ENCODE peak calls at places on chromosome 16, in nine cellular contexts. R is ascending aorta; S is CD4-positive, alpha-beta memory T cell; T is GM23248; W is lower lobe of right lung; M is psoas muscle; I is thoracic aorta; X is heart right ventricle; N is mesendoderm. H is an unnamed sample. For H3K4me1 and H3K27me3, the result is how much of the 10 kb centered on the place peaks cover.

GRCh38 chr16:2054543-2055245 is 6.9 kb downstream of the TSC2 start:
- DNase-seq in I (no peak), W (peak), T (no peak), X (no peak), R (no peak), S (no peak), N (no peak), M (no peak), H (no peak)

GRCh38 chr16:84534815-84535214 is 30.4 kb upstream of the MEAK7 start:
- DNase-seq in T (no peak), R (no peak), X (no peak), N (no peak), S (no peak), W (no peak), M (no peak), I (no peak), H (no peak)

GRCh38 chr16:73735018-73735417 is 561.6 kb upstream of the PSMD7 start:
- DNase-seq in W (no peak), S (no peak), T (peak), I (no peak), M (no peak), R (no peak), X (no peak), N (no peak), H (no peak)

GRCh38 chr16:69109486-69110270 is 4.2 kb downstream of the HAS3 start:
- DNase-seq in T (no peak), X (no peak), N (no peak), W (no peak), M (no peak), R (no peak), I (no peak), S (no peak), H (no peak)

GRCh38 chr16:20871935-20872815 is 28.0 kb downstream of the DCUN1D3 start:
- DNase-seq in M (no peak), R (no peak), X (no peak), T (no peak), I (no peak), S (no peak), N (peak), W (no peak), H (no peak)

GRCh38 chr16:80318107-80318506 is 222.7 kb upstream of the DYNLRB2 start:
- DNase-seq in T (no peak), M (no peak), S (no peak), W (no peak), R (no peak), X (no peak), N (no peak), I (no peak), H (no peak)

GRCh38 chr16:74563828-74564263 is 43.1 kb downstream of the GLG1 start:
- DNase-seq in N (peak), W (peak), R (no peak), X (no peak), T (peak), M (peak), S (no peak), I (peak), H (peak)

GRCh38 chr16:28597692-28598261 is 927 bp upstream of the SULT1A2 start:
- DNase-seq in M (no peak), N (peak), R (no peak), T (no peak), S (no peak), X (no peak), I (no peak), W (peak), H (no peak)

GRCh38 chr16:81939164-81940067 is 71.9 kb downstream of the SDR42E1 start:
- DNase-seq in I (no peak), R (no peak), M (no peak), X (no peak), T (no peak), S (no peak), W (no peak), N (peak), H (no peak)

GRCh38 chr16:46996391-46996790 is 22.9 kb upstream of the DNAJA2 start:
- DNase-seq in N (no peak), W (no peak), M (no peak), X (no peak), S (no peak), R (no peak), T (no peak), I (no peak), H (no peak)

GRCh38 chr16:79811541-79811940 is 211.0 kb upstream of the MAF start:
- DNase-seq in I (no peak), T (no peak), N (no peak), X (no peak), W (no peak), M (no peak), S (no peak), R (no peak), H (no peak)

GRCh38 chr16:85615014-85615851 is 2.1 kb downstream of the GSE1 start:
- DNase-seq in I (no peak), M (peak), W (peak), R (no peak), T (no peak), X (peak), N (peak), S (no peak), H (no peak)
- H3K4me1 ChIP-seq in I (under half), M (half or more), W (half or more), R (under half), T (under half), X (under half), N (under half), S (under half), H (under half)

GRCh38 chr16:87067890-87068289 is 249.3 kb downstream of the C16orf95 start:
- DNase-seq in W (no peak), I (no peak), N (no peak), M (no peak), R (no peak), X (no peak), T (no peak), S (no peak), H (no peak)

GRCh38 chr16:87072101-87072500 is 245.1 kb downstream of the C16orf95 start:
- DNase-seq in X (no peak), I (no peak), S (no peak), W (no peak), N (no peak), M (no peak), R (no peak), T (no peak), H (no peak)

GRCh38 chr16:87068751-87069150 is 248.4 kb downstream of the C16orf95 start:
- DNase-seq in T (no peak), X (no peak), M (no peak), I (no peak), W (no peak), N (no peak), R (no peak), S (no peak), H (no peak)

GRCh38 chr16:87068316-87068715 is 248.9 kb downstream of the C16orf95 start:
- DNase-seq in S (no peak), I (no peak), R (no peak), T (no peak), W (no peak), X (no peak), M (no peak), N (no peak), H (no peak)

DNA sequence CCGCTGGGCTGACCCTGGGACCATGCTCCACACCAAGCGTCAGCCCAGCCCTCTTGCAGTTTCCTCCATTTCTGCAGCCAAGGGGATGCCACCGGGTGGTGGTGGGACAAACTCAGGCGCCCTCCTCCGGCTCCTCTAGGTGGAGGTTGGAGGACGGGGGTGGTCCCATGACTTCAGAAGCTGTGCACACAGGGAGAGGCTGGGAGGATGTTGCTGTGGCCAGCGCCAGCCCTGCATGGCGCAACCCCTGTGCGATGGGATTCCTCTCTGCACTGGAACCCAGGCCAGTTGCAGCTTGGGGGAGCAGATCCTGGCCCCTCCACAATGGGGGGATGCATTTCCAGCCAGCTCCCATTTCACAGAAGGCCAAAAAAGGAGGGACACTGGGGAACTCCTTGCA is 246.5 kb downstream of the C16orf95 start:
- DNase-seq in N (no peak), W (no peak), M (no peak), I (no peak), S (no peak), X (no peak), R (no peak), T (no peak), H (no peak)
- H3K27me3 ChIP-seq in N (under half), W (under half), M (under half), I (under half), S (under half), X (under half), R (under half), T (under half), H (under half)

DNA sequence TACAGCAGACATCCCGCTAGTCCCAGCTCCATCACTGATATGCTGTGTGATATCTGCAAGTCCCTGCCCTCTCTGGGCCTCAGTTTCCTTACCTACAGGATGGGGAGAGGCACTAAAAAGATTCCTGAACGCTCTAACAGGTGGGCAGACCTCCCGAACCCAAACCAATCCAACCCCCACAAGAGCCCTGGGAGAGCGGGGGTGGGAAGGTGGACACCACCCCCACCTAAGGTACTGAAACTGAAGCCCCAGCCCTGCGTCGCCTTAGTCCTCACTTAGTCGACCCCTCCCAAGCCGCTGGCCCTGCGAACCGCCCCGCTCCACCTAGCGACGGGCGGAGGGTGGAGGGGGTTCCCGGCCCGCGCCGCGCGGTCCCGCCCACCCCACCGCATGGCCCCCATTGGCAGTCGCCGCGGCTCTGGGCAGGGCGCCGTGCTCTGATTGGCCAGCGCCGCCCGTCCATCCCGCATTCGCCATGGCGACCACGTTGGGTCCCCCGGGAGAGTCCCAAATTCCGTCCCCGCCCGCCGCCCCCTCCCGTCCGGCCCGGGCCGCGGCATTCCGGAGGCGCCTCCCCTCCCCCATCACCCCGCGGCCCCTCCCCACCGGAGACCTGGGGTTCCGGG is 578 bp downstream of the CCDC102A start:
- DNase-seq in I (peak), R (peak), W (peak), N (peak), M (peak), S (peak), T (peak), X (peak), H (peak)
- H3K4me1 ChIP-seq in I (under half), R (under half), W (half or more), N (under half), M (under half), S (half or more), T (under half), X (under half), H (under half)

GRCh38 chr16:86604436-86605220 is 26.3 kb downstream of the FOXL1 start:
- DNase-seq in N (no peak), X (no peak), R (peak), I (no peak), W (no peak), M (no peak), S (peak), T (no peak), H (no peak)

GRCh38 chr16:86601356-86601755 is 23.0 kb downstream of the FOXL1 start:
- DNase-seq in I (no peak), S (no peak), W (no peak), X (no peak), N (no peak), R (peak), M (no peak), T (no peak), H (no peak)

GRCh38 chr16:86598607-86599318 is 20.4 kb downstream of the FOXL1 start:
- DNase-seq in S (no peak), I (no peak), N (no peak), T (peak), M (no peak), X (no peak), R (peak), W (no peak), H (no peak)

GRCh38 chr16:86605950-86606349 is 27.6 kb downstream of the FOXL1 start:
- DNase-seq in T (no peak), W (no peak), S (no peak), X (no peak), M (no peak), I (no peak), R (no peak), N (no peak), H (no peak)

GRCh38 chr16:86602521-86602920 is 24.2 kb downstream of the FOXL1 start:
- DNase-seq in I (no peak), N (peak), S (no peak), W (no peak), R (peak), X (no peak), T (no peak), M (no peak), H (no peak)
- H3K27me3 ChIP-seq in I (under half), N (under half), S (under half), W (under half), R (under half), X (under half), T (under half), M (under half), H (under half)

DNA sequence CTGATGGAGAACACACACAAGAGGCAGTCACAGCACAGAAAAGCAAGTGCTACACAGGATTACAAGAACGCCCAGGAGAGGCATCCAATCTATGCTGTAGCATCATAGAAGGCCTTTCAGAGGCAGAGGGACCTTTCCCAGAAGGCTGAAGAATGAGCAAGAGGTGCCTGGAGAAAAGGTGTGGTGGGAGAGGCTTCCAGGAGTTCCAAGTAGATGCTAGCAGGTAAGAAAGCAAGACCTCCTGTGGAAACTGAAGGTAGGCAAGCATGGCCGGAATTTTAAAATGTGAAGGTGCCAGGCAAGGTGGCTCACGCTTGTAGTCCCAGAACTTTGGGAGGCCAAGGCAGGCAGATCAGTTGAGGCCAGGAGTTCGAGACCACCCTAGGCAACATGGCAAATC is 2.1 kb downstream of the ARHGAP17 start:
- DNase-seq in I (no peak), N (no peak), S (no peak), M (no peak), X (no peak), R (no peak), W (no peak), T (no peak), H (no peak)
- H3K4me1 ChIP-seq in I (half or more), N (under half), S (half or more), M (half or more), X (under half), R (under half), W (half or more), T (under half), H (half or more)

H was measured in gastrocnemius medialis.